ENCODE peak calls at places on chromosome X, in four cellular contexts. X is nephron progenitor cell, L is endothelial cell, E is lung. J is an unnamed sample.

GRCh38 chrX:139559383-139560042 is 29.0 kb downstream of the F9 start:
- DNase-seq in X (peak), L (peak), E (no peak), J (no peak)

GRCh38 chrX:51461053-51462050 is 35.0 kb downstream of the NUDT11 start:
- DNase-seq in X (peak), E (no peak), L (no peak), J (peak)

GRCh38 chrX:121754301-121754700 is 706.9 kb downstream of the GLUD2 start:
- DNase-seq in X (no peak), L (no peak), E (no peak), J (no peak)

GRCh38 chrX:41779058-41779564 is 55.1 kb downstream of the GPR82 start:
- DNase-seq in L (no peak), E (no peak), X (no peak), J (no peak)

GRCh38 chrX:41718481-41719245 is 5.3 kb upstream of the GPR82 start:
- DNase-seq in L (no peak), E (no peak), X (peak), J (no peak)

GRCh38 chrX:3728454-3728853 is 15.0 kb upstream of the PRKX start:
- DNase-seq in L (no peak), X (no peak), E (no peak), J (no peak)

GRCh38 chrX:123803331-123803983 is 56.4 kb upstream of the XIAP start:
- DNase-seq in L (peak), X (no peak), E (no peak), J (no peak)

GRCh38 chrX:40546870-40547269 is 33.9 kb upstream of the ATP6AP2 start:
- DNase-seq in X (no peak), L (no peak), E (no peak), J (no peak)

GRCh38 chrX:151552721-151553120 is 10.8 kb upstream of the PASD1 start:
- DNase-seq in E (no peak), X (no peak), L (no peak), J (no peak)

GRCh38 chrX:65720580-65720979 is 53.1 kb downstream of the MSN start:
- DNase-seq in L (no peak), E (no peak), X (no peak), J (no peak)

GRCh38 chrX:99522450-99522849 is 887.6 kb downstream of the PCDH19 start:
- DNase-seq in L (no peak), X (no peak), E (no peak), J (no peak)

GRCh38 chrX:24306430-24306829 is 7.4 kb downstream of the SUPT20HL2 start:
- DNase-seq in E (no peak), L (no peak), X (no peak), J (no peak)

GRCh38 chrX:78945186-78945912 is at the start of gene P2RY10:
- DNase-seq in L (no peak), E (no peak), X (no peak), J (no peak)

GRCh38 chrX:107826286-107827136 is 845 bp downstream of the MID2 start:
- DNase-seq in X (peak), L (peak), E (no peak), J (peak)

GRCh38 chrX:37921758-37922157 is 74.4 kb upstream of the DYNLT3 start:
- DNase-seq in X (no peak), L (no peak), E (no peak), J (no peak)

GRCh38 chrX:80810365-80810978 is 795 bp upstream of the BRWD3 start:
- DNase-seq in L (no peak), X (no peak), E (no peak), J (no peak)

GRCh38 chrX:151370906-151371305 is 26.1 kb upstream of the VMA21 start:
- DNase-seq in L (peak), E (no peak), X (peak), J (no peak)

GRCh38 chrX:8730812-8731578 is 942 bp downstream of the ANOS1 start:
- DNase-seq in E (no peak), L (peak), X (peak), J (peak)

GRCh38 chrX:677376-677775 is 46.8 kb downstream of the SHOX start:
- DNase-seq in E (no peak), X (no peak), L (no peak), J (no peak)

GRCh38 chrX:19557816-19558215 is 42.5 kb upstream of the MAP3K15 start:
- DNase-seq in E (no peak), X (no peak), L (no peak), J (no peak)

GRCh38 chrX:7641141-7641540 is 201.8 kb upstream of the VCX start:
- DNase-seq in L (no peak), E (no peak), X (no peak), J (no peak)

GRCh38 chrX:142998447-142999208 is 27.1 kb upstream of the SPANXN4 start:
- DNase-seq in L (no peak), X (no peak), E (no peak), J (no peak)

GRCh38 chrX:40105791-40106676 is 8.3 kb upstream of the BCOR start:
- DNase-seq in X (peak), E (no peak), L (peak), J (peak)

GRCh38 chrX:1400731-1401471 is 9.0 kb upstream of the SLC25A6 start:
- DNase-seq in E (no peak), X (no peak), L (no peak), J (peak)

GRCh38 chrX:29468911-29469494 is 746.4 kb upstream of the MAGEB2 start:
- DNase-seq in E (no peak), L (no peak), X (no peak), J (no peak)

GRCh38 chrX:108312011-108312410 is 126.2 kb downstream of the COL4A6 start:
- DNase-seq in E (no peak), X (no peak), L (no peak), J (no peak)

GRCh38 chrX:23749129-23749528 is 6.1 kb upstream of the ACOT9 start:
- DNase-seq in X (no peak), E (no peak), L (no peak), J (no peak)

GRCh38 chrX:39665830-39666518 is 431.8 kb downstream of the BCOR start:
- DNase-seq in X (no peak), E (no peak), L (no peak), J (no peak)

GRCh38 chrX:146454363-146454762 is 355.2 kb upstream of the CXorf51B start:
- DNase-seq in E (no peak), L (no peak), X (no peak), J (no peak)

DNA sequence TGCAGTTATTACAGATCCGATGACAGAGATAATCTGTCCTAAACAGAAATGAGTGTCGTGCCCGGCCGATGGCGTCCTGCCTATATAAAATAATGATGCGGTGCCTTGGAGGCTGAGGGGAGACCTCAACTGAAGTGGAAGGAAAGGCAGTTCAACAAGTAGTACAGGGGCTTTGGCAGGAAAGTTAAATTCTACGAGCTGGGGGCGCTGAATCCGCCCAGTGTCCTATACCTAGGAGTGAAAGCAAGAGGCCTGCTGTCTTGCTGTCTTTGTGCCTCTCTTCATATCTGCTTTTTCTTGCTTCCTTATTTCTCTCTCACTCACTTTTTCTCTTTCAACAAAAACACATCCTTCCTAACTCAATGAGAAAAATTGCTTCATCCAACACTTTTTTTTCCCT is 82.2 kb upstream of the PRPS2 start:
- DNase-seq in E (no peak), L (no peak), X (peak), J (no peak)
- TF ChIP-seq CTCF in E (no peak), L (no peak), X (peak), J (no peak)

GRCh38 chrX:16785247-16786138 is 773 bp upstream of the TXLNG start:
- DNase-seq in L (peak), E (peak), X (peak), J (peak)

GRCh38 chrX:16788477-16788876 is 2.2 kb downstream of the TXLNG start:
- DNase-seq in L (no peak), E (no peak), X (no peak), J (no peak)

GRCh38 chrX:16783452-16783851 is 2.8 kb upstream of the TXLNG start:
- DNase-seq in X (no peak), E (no peak), L (no peak), J (no peak)

GRCh38 chrX:16786791-16787735 is 797 bp downstream of the TXLNG start:
- DNase-seq in L (peak), X (peak), E (no peak), J (peak)

GRCh38 chrX:16786139-16786790 is at the start of gene TXLNG:
- DNase-seq in L (peak), X (peak), E (peak), J (peak)
- TF ChIP-seq CTCF in L (no peak), X (no peak), E (no peak), J (no peak)

GRCh38 chrX:72604112-72604511 is 31.5 kb upstream of the HDAC8 start:
- DNase-seq in L (no peak), E (no peak), X (no peak), J (no peak)

GRCh38 chrX:72604705-72605104 is 32.1 kb upstream of the HDAC8 start:
- DNase-seq in L (no peak), E (no peak), X (no peak), J (no peak)

DNA sequence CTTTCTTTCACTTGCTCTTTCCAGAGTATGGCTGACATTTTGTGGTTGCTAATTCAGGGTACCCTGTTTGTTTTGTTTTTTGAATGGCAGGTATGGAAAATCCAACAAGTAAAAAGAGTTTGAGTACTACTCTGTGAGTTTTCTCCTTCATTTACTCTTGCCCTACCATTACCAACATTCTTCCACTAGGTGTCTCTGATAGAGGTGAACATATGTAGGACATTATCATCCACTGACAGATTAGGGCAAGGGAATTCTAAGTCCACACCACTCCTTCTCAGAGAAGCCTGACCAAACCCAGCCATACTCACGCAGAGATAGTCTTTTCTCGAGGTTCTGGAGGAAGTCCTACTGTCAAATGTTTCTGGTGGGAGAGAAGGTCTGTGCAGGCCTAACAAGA is 36.7 kb upstream of the HDAC8 start:
- DNase-seq in X (no peak), L (no peak), E (no peak), J (no peak)
- TF ChIP-seq CTCF in X (no peak), L (no peak), E (no peak), J (no peak)

GRCh38 chrX:119574394-119575266 is at the start of gene UBE2A:
- DNase-seq in E (peak), X (peak), L (peak), J (peak)
- TF ChIP-seq CTCF in E (no peak), X (no peak), L (peak), J (no peak)

GRCh38 chrX:46554942-46555341 is 9.7 kb upstream of the ZNF674 start:
- DNase-seq in E (no peak), L (no peak), X (no peak), J (no peak)
- TF ChIP-seq CTCF in E (no peak), L (no peak), X (no peak), J (no peak)

J was measured in glutamatergic neuron.